ENCODE peak calls at places on chromosomes 1 and 21, in eight cellular contexts. S, E, N, H, D, X, T and O are unnamed samples. For H3K4me1, the result is how much of the 10 kb centered on the place peaks cover.

GRCh38 chr1:12539705-12540579 is 78.1 kb downstream of the DHRS3 start:
- DNase-seq in D (peak), H (peak), T (no peak), N (no peak), S (peak), X (peak), E (peak), O (peak)

GRCh38 chr1:1664941-1665814 is 6.4 kb upstream of the CDK11B start:
- DNase-seq in N (no peak), T (peak), H (no peak), S (no peak), D (peak), E (no peak), X (no peak), O (peak)

GRCh38 chr1:9737716-9738115 is 86.0 kb downstream of the CLSTN1 start:
- DNase-seq in N (no peak), D (no peak), X (no peak), T (no peak), S (no peak), E (no peak), H (no peak), O (no peak)

GRCh38 chr21:46041183-46041582 is 56.7 kb upstream of the COL6A2 start:
- DNase-seq in S (no peak), T (no peak), H (no peak), N (no peak), D (no peak), X (no peak), E (no peak), O (no peak)

GRCh38 chr21:38985423-38986378 is 180.0 kb downstream of the ETS2 start:
- DNase-seq in X (peak), T (peak), N (no peak), S (no peak), H (peak), E (peak), D (peak), O (peak)

GRCh38 chr21:35703704-35704103 is 356.6 kb downstream of the SETD4 start:
- DNase-seq in T (no peak), E (no peak), S (no peak), H (no peak), X (no peak), N (no peak), D (no peak), O (no peak)

GRCh38 chr1:85998105-85998504 is 158.5 kb downstream of the COL24A1 start:
- DNase-seq in N (no peak), S (no peak), T (no peak), E (no peak), H (no peak), X (no peak), D (no peak), O (no peak)

GRCh38 chr1:240706150-240706904 is 94.4 kb upstream of the GREM2 start:
- DNase-seq in E (no peak), H (no peak), N (no peak), X (no peak), S (no peak), T (no peak), D (no peak), O (no peak)

GRCh38 chr1:18198240-18198639 is 90.6 kb downstream of the IGSF21 start:
- DNase-seq in D (peak), T (peak), X (no peak), S (no peak), H (no peak), E (no peak), N (no peak), O (no peak)

GRCh38 chr1:159190441-159190840 is 14.2 kb upstream of the ACKR1 start:
- DNase-seq in T (no peak), D (no peak), X (no peak), H (no peak), S (no peak), N (no peak), E (no peak), O (no peak)

GRCh38 chr1:201792534-201793305 is 36.2 kb upstream of the IPO9 start:
- DNase-seq in S (peak), D (peak), H (peak), X (peak), T (peak), N (peak), E (peak), O (peak)

GRCh38 chr1:83583351-83584014 is 415.4 kb downstream of the TTLL7 start:
- DNase-seq in N (no peak), D (no peak), T (no peak), H (peak), X (no peak), E (no peak), S (no peak), O (no peak)

GRCh38 chr1:32924881-32925344 is 23.7 kb upstream of the TMEM54 start:
- DNase-seq in T (no peak), S (peak), D (no peak), N (no peak), H (peak), E (no peak), X (peak), O (no peak)

GRCh38 chr1:164591858-164592257 is 32.9 kb downstream of the PBX1 start:
- DNase-seq in T (no peak), X (no peak), E (no peak), N (no peak), D (no peak), S (no peak), H (no peak), O (no peak)

GRCh38 chr1:66292944-66293343 is 241.0 kb upstream of the SGIP1 start:
- DNase-seq in X (no peak), T (no peak), H (no peak), S (no peak), D (no peak), E (peak), N (no peak), O (no peak)

GRCh38 chr1:175191654-175192053 is 922 bp downstream of the KIAA0040 start:
- DNase-seq in H (peak), X (no peak), N (no peak), D (no peak), E (no peak), S (no peak), T (no peak), O (no peak)

GRCh38 chr1:114586513-114587047 is 5.2 kb upstream of the BCAS2 start:
- DNase-seq in T (no peak), D (no peak), S (no peak), E (no peak), H (no peak), N (no peak), X (no peak), O (no peak)

GRCh38 chr1:226603030-226603960 is 54.7 kb downstream of the STUM start:
- DNase-seq in S (no peak), T (no peak), H (peak), D (peak), N (no peak), X (peak), E (peak), O (peak)

GRCh38 chr1:212477014-212477679 is 44.4 kb downstream of the NENF start:
- DNase-seq in N (peak), X (peak), E (peak), H (peak), S (peak), D (peak), T (peak), O (peak)

GRCh38 chr1:94730450-94730849 is 89.7 kb upstream of the SLC44A3 start:
- DNase-seq in N (no peak), X (no peak), D (no peak), T (no peak), S (no peak), H (no peak), E (no peak), O (no peak)

GRCh38 chr1:36408479-36408878 is 10.8 kb upstream of the LSM10 start:
- DNase-seq in H (no peak), S (no peak), N (no peak), D (no peak), E (no peak), T (peak), X (no peak), O (no peak)
- H3K4me3 ChIP-seq in H (no peak), S (no peak), N (no peak), D (no peak), E (no peak), T (no peak), X (no peak), O (no peak)

GRCh38 chr1:108590436-108590835 is 30.5 kb downstream of the EEIG2 start:
- DNase-seq in D (peak), H (no peak), T (no peak), S (no peak), X (no peak), N (no peak), E (no peak), O (no peak)
- TF ChIP-seq EP300 in D (no peak), H (no peak), T (no peak), S (no peak), X (no peak), N (no peak), E (no peak), O (no peak)

DNA sequence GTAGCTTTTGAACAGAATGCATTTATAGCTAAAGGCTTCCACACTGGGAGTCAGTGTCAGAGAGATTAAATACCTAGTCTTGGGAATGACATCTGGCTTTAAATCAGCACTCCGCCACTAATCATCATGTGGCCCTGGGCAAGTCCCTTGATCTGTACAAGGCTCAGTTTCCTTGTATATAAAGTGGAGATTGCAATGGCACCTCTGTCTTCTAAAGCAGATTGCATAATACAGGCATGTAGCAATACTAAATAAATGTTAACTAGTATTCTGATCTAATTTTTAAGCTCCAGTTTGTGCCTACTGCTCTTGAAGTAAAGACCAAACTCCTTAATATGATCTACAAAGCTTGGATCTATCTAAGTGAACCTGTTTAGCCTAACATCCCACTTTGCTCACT is 249.4 kb downstream of the PLPP3 start:
- DNase-seq in H (no peak), N (no peak), E (no peak), D (no peak), S (peak), T (no peak), X (no peak), O (no peak)
- H3K4me1 ChIP-seq in H (under half), N (under half), E (under half), D (under half), S (under half), T (under half), X (under half), O (under half)

DNA sequence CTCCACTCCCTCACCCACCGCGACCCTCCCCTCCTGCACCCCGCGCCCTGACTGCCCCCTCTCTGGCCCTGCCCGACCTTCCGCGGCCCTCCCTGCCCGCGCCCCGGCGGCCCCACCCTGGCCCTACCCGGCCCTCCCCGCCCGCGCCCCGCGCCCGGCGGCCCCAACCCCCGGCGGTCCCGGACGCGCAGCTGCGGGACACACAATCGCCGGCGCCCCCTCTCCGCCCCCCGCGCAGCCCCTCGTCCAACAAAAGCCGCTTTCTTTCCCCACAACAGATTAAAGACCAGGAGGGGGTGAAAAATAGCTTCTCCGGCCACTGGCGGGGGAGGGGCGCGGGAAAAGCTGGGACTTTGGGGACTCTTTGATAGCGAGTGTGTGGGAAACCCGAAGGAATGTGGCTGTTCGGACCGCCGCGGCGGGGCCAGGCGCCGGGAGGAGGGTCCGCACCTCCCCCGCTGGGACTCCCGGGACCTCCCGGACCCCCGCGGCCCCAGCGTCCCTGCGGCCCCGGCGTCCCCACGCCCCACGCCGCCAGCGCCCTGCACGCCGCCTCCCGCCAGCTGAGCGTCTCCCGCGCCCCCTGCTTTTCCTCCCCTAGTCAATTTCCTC is 8.8 kb upstream of the ID3 start:
- DNase-seq in H (peak), D (peak), X (no peak), E (peak), T (peak), N (no peak), S (no peak), O (no peak)
- H3K4me3 ChIP-seq in H (peak), D (peak), X (peak), E (peak), T (peak), N (peak), S (peak), O (peak)

GRCh38 chr1:228794810-228795209 is 59.5 kb downstream of the RHOU start:
- DNase-seq in N (no peak), E (no peak), S (no peak), H (no peak), X (no peak), T (no peak), D (no peak), O (no peak)
- TF ChIP-seq EP300 in N (no peak), E (no peak), S (no peak), H (no peak), X (no peak), T (no peak), D (no peak), O (no peak)

DNA sequence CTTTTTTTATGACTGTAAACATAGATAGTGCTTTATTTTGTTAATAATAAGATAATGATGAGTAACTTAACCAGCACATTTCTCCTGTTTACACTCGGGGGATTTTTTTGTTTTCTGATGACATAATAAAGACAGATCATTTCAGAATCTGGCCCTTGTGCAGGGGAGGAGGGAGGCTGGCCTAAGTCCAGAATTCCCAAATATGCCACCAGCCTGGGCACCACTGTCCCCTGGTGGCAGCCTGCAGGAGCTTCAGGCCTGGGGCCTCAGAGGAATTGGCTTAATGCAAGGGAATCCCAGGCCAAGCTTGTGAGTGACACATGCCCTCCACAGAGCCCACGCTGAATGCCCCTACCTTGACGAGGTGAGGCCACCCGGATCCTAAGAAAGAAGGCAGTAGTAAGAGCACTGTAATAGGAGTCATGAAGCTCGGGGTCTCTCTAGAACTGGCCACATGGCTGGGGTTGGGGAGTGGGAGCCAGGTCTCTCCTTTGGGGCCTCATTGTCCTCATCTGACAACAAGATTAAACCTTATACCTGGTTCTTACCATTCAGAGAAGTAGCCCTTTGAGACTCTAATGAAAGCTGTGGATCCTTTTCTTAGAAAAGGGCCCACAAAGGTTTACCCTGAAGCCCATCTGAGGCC is 24.1 kb downstream of the ETNK2 start:
- DNase-seq in N (peak), H (peak), E (peak), S (peak), D (peak), X (peak), T (peak), O (peak)
- H3K4me1 ChIP-seq in N (under half), H (under half), E (under half), S (under half), D (under half), X (half or more), T (under half), O (half or more)

DNA sequence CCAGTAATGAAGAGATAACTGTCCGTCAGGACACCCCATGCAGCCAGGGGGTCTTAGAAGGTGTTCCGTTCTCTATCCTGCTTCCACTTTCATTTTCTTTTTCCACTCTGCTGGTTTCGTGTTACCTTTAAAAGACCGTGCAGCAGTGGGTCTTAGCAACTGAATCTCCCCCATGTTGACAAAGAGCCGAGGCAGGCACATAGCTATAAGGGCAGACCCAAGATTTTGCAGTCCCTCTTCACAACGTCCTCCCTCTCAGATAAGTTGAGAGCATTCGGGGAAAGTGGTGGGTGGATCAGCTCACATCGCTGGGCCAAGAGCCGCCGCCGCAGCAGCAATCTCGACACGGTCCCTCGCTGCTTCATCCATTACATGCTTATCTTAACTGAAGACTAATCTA is 355.5 kb downstream of the LMO4 start:
- DNase-seq in D (no peak), X (peak), H (peak), E (no peak), N (no peak), S (no peak), T (no peak), O (no peak)
- H3K4me3 ChIP-seq in D (peak), X (peak), H (peak), E (peak), N (no peak), S (peak), T (no peak), O (peak)

GRCh38 chr1:230400007-230400344 is 26.2 kb downstream of the PGBD5 start:
- DNase-seq in S (no peak), N (no peak), X (no peak), E (no peak), H (no peak), D (no peak), T (no peak), O (no peak)

GRCh38 chr1:230401096-230401495 is 25.0 kb downstream of the PGBD5 start:
- DNase-seq in N (no peak), X (no peak), T (no peak), S (no peak), E (no peak), H (no peak), D (no peak), O (no peak)

GRCh38 chr1:230403442-230403841 is 22.7 kb downstream of the PGBD5 start:
- DNase-seq in E (no peak), H (no peak), N (no peak), X (no peak), T (no peak), S (no peak), D (no peak), O (no peak)

GRCh38 chr1:230399321-230400006 is 26.7 kb downstream of the PGBD5 start:
- DNase-seq in N (no peak), E (no peak), H (no peak), T (no peak), D (no peak), S (no peak), X (no peak), O (no peak)

DNA sequence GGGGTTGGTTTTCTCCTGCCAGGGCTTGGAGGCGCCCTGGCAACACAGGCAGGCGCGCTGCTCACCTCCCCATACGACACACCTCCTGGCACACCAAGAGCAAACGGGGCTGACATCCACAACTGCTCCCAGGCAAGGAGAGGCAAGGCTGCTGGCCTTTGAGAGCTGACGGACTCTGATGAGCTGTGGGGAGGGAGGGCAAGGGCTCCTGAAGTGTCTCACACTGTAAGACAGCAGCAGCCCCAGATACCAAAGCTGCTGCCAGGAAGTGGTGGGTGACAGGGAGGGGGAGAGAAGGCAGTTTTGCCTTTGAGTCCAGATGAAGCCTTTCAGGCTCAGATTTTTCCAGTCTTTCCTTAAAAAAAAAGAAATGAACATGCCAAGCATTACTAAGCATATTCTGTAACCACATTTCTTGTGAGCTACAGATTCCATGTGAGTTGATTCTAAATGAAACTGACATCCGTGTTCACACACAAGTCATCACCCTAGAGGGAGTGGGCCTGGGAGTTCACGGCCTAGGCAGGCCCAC is 24.3 kb downstream of the PGBD5 start:
- DNase-seq in N (no peak), T (peak), S (no peak), H (no peak), E (no peak), X (no peak), D (no peak), O (no peak)
- TF ChIP-seq EP300 in N (no peak), T (no peak), S (no peak), H (no peak), E (no peak), X (no peak), D (no peak), O (no peak)